ENCODE peak calls at places on chromosomes 12 and 14, in four cellular contexts. I is gastrocnemius medialis, U is NCI-H1092, K is fibroblast of lung. J is an unnamed sample.

GRCh38 chr14:34872822-34873590 is 2.2 kb downstream of the BAZ1A start:
- DNase-seq in K (peak; percentile 62), U (no peak), I (no peak), J (no peak)

GRCh38 chr12:132622437-132623071 is 4.0 kb downstream of the P2RX2 start:
- DNase-seq in U (no peak), I (no peak), K (peak; percentile 83), J (no peak)

GRCh38 chr14:97458302-97459137 is 661.3 kb downstream of the VRK1 start:
- DNase-seq in U (no peak), K (no peak), I (no peak), J (no peak)

GRCh38 chr12:23204933-23205778 is 580.2 kb downstream of the ETNK1 start:
- DNase-seq in I (no peak), U (peak; percentile 27), K (peak; percentile 79), J (peak; percentile 66)

GRCh38 chr12:111417784-111418593 is 12.3 kb downstream of the SH2B3 start:
- DNase-seq in I (no peak), K (no peak), U (no peak), J (no peak)

GRCh38 chr14:100898935-100899840 is 4.3 kb downstream of the RTL1 start:
- DNase-seq in U (peak; percentile 53), K (no peak), I (no peak), J (no peak)

GRCh38 chr14:21486640-21487087 is 9.7 kb downstream of the TOX4 start:
- DNase-seq in K (peak; percentile 48), I (no peak), U (no peak), J (peak; percentile 59)

GRCh38 chr12:52208424-52209165 is 16.8 kb upstream of the KRT80 start:
- DNase-seq in K (no peak), U (no peak), I (no peak), J (no peak)

GRCh38 chr12:101962486-101962885 is 85.1 kb downstream of the DRAM1 start:
- DNase-seq in I (no peak), U (no peak), K (peak; percentile 81), J (no peak)

GRCh38 chr14:75999511-76000190 is 14.1 kb downstream of the IFT43 start:
- DNase-seq in K (no peak), I (no peak), U (no peak), J (no peak)

GRCh38 chr12:14601692-14602091 is 34.0 kb upstream of the PLBD1 start:
- DNase-seq in U (peak; percentile 36), K (no peak), I (no peak), J (no peak)

GRCh38 chr12:53073881-53074280 is 5.3 kb downstream of the SPRYD3 start:
- DNase-seq in K (no peak), U (no peak), I (no peak), J (no peak)

GRCh38 chr14:59688224-59689170 is 111.9 kb upstream of the CCDC175 start:
- DNase-seq in I (no peak), K (peak; percentile 39), U (peak; percentile 39), J (peak; percentile 49)

GRCh38 chr14:90733139-90733808 is 83.0 kb downstream of the TTC7B start:
- DNase-seq in I (peak; percentile 82), U (no peak), K (no peak), J (no peak)

GRCh38 chr14:57769863-57770523 is 95.9 kb downstream of the SLC35F4 start:
- DNase-seq in U (no peak), I (no peak), K (no peak), J (no peak)

GRCh38 chr12:10362828-10363664 is 26.8 kb downstream of the KLRK1 start:
- DNase-seq in K (no peak), I (no peak), U (no peak), J (no peak)

GRCh38 chr14:101019974-101020710 is 116.6 kb upstream of the RTL1 start:
- DNase-seq in U (no peak), I (no peak), K (no peak), J (no peak)

GRCh38 chr12:53999596-54000104 is 311 bp upstream of the HOXC9 start:
- DNase-seq in K (peak; percentile 42), I (peak; percentile 74), U (peak; percentile 86), J (no peak)

GRCh38 chr12:25071366-25071765 is 122.5 kb upstream of the BCAT1 start:
- DNase-seq in K (no peak), U (no peak), I (no peak), J (no peak)

GRCh38 chr14:70884595-70885342 is 22.5 kb upstream of the PCNX1 start:
- DNase-seq in K (no peak), I (no peak), U (no peak), J (no peak)

GRCh38 chr12:123873795-123874194 is 98.8 kb downstream of the CCDC92 start:
- DNase-seq in U (no peak), K (no peak), I (no peak), J (no peak)

GRCh38 chr12:50326636-50327284 is 43.4 kb upstream of the LIMA1 start:
- DNase-seq in K (peak; percentile 79), U (peak; percentile 15), I (no peak), J (peak; percentile 45)

GRCh38 chr12:42969357-42969756 is 379.8 kb upstream of the PRICKLE1 start:
- DNase-seq in I (no peak), U (no peak), K (no peak), J (no peak)

GRCh38 chr14:39307815-39308214 is 74.1 kb downstream of the MIA2 start:
- DNase-seq in I (no peak), U (no peak), K (no peak), J (no peak)

GRCh38 chr14:49250109-49250508 is 336.1 kb downstream of the RPS29 start:
- DNase-seq in I (no peak), K (peak; percentile 12), U (no peak), J (peak; percentile 19)

GRCh38 chr12:21502164-21502496 is 541 bp downstream of the GOLT1B start:
- DNase-seq in I (peak; percentile 2), U (no peak), K (peak; percentile 22), J (no peak)

GRCh38 chr12:105218434-105218833 is 17.5 kb downstream of the APPL2 start:
- DNase-seq in U (no peak), I (no peak), K (no peak), J (no peak)

GRCh38 chr12:1131811-1132224 is 140.8 kb downstream of the ERC1 start:
- DNase-seq in I (peak; percentile 41), K (no peak), U (peak; percentile 9), J (peak; percentile 69)

GRCh38 chr14:29716150-29716549 is 211.5 kb downstream of the PRKD1 start:
- DNase-seq in I (no peak), K (peak; percentile 81), U (no peak), J (no peak)

GRCh38 chr12:49733219-49734017 is 7.9 kb upstream of the TMBIM6 start:
- DNase-seq in K (no peak), U (no peak), I (no peak), J (no peak)

GRCh38 chr14:79831198-79831890 is 380.0 kb downstream of the DIO2 start:
- DNase-seq in I (no peak), K (peak; percentile 76), U (no peak), J (no peak)

GRCh38 chr14:37588956-37589737 is 5.9 kb downstream of the FOXA1 start:
- DNase-seq in K (no peak), U (peak; percentile 41), I (no peak), J (no peak)

GRCh38 chr12:111425655-111426054 is 19.9 kb downstream of the SH2B3 start:
- DNase-seq in U (no peak), I (no peak), K (peak; percentile 39), J (no peak)

GRCh38 chr12:53219116-53219955 is 12.3 kb upstream of the ITGB7 start:
- DNase-seq in U (no peak), I (no peak), K (peak; percentile 52), J (no peak)

GRCh38 chr14:54312166-54312801 is 84.5 kb upstream of the CDKN3 start:
- DNase-seq in U (no peak), K (peak; percentile 82), I (no peak), J (peak; percentile 88)